ENCODE peak calls at places on chromosomes 5 and 9, in five cellular contexts. Z, A, G, W and U are unnamed samples.
A peak's percentile ranks its signal among the peaks of the same experiment; 100 is the strongest.

GRCh38 chr9:28600226-28600625 is 1026.9 kb upstream of the C9orf72 start:
- DNase-seq in Z (no peak), A (no peak), G (no peak), W (no peak), U (no peak)

GRCh38 chr5:60803712-60804111 is 40.4 kb downstream of the ELOVL7 start:
- DNase-seq in Z (no peak), A (no peak), G (no peak), W (no peak), U (no peak)

GRCh38 chr5:1701194-1701593 is 98.4 kb downstream of the MRPL36 start:
- DNase-seq in Z (no peak), A (no peak), G (no peak), W (no peak), U (no peak)

GRCh38 chr5:141883184-141883947 is 5.2 kb upstream of the PCDH1 start:
- DNase-seq in Z (no peak), A (peak; percentile 98), G (no peak), W (no peak), U (peak; percentile 94)

GRCh38 chr5:103424453-103425205 is 138.0 kb downstream of the NUDT12 start:
- DNase-seq in Z (no peak), A (no peak), G (no peak), W (no peak), U (no peak)

GRCh38 chr5:55469838-55470237 is 64.9 kb downstream of the PLPP1 start:
- DNase-seq in Z (no peak), A (no peak), G (no peak), W (no peak), U (no peak)

GRCh38 chr9:8651126-8651525 is 851.5 kb upstream of the DMAC1 start:
- DNase-seq in Z (no peak), A (no peak), G (no peak), W (no peak), U (no peak)

GRCh38 chr5:39578887-39579497 is 154.2 kb upstream of the DAB2 start:
- DNase-seq in Z (no peak), A (no peak), G (no peak), W (no peak), U (no peak)

GRCh38 chr5:177071671-177072385 is 14.9 kb upstream of the FGFR4 start:
- DNase-seq in Z (peak; percentile 40), A (peak; percentile 88), G (peak; percentile 11), W (peak; percentile 72), U (peak; percentile 92)

GRCh38 chr5:124591583-124591982 is 154.9 kb downstream of the ZNF608 start:
- DNase-seq in Z (no peak), A (peak; percentile 71), G (no peak), W (no peak), U (no peak)

GRCh38 chr9:124278054-124278540 is 20.3 kb downstream of the NEK6 start:
- DNase-seq in Z (no peak), A (no peak), G (no peak), W (no peak), U (no peak)

GRCh38 chr5:108749130-108749861 is 1.6 kb downstream of the FER start:
- DNase-seq in Z (no peak), A (no peak), G (no peak), W (peak; percentile 65), U (no peak)

GRCh38 chr5:39376293-39376714 is 12.0 kb upstream of the C9 start:
- DNase-seq in Z (no peak), A (peak; percentile 64), G (no peak), W (peak; percentile 47), U (peak; percentile 80)

GRCh38 chr9:112884086-112884485 is 6.6 kb downstream of the SLC46A2 start:
- DNase-seq in Z (no peak), A (peak; percentile 87), G (no peak), W (no peak), U (no peak)

GRCh38 chr5:424259-425110 is 18.5 kb upstream of the EXOC3 start:
- DNase-seq in Z (no peak), A (peak; percentile 63), G (no peak), W (peak; percentile 90), U (peak; percentile 22)

GRCh38 chr9:97312101-97312500 is 4.6 kb downstream of the CCDC180 start:
- DNase-seq in Z (no peak), A (no peak), G (no peak), W (no peak), U (no peak)

GRCh38 chr9:68887232-68887631 is 126.7 kb downstream of the PRKACG start:
- DNase-seq in Z (no peak), A (no peak), G (no peak), W (no peak), U (no peak)

GRCh38 chr5:142325677-142326479 is 1.1 kb upstream of the SPRY4 start:
- DNase-seq in Z (no peak), A (peak; percentile 96), G (no peak), W (no peak), U (peak; percentile 96)

GRCh38 chr9:6538666-6539071 is 106.9 kb downstream of the GLDC start:
- DNase-seq in Z (no peak), A (no peak), G (no peak), W (no peak), U (peak; percentile 74)

GRCh38 chr5:126023894-126024575 is 399.2 kb upstream of the GRAMD2B start:
- DNase-seq in Z (no peak), A (no peak), G (no peak), W (no peak), U (no peak)

GRCh38 chr5:112720576-112720975 is 17.1 kb upstream of the APC start:
- DNase-seq in Z (no peak), A (no peak), G (no peak), W (peak; percentile 19), U (no peak)

GRCh38 chr9:82252116-82252515 is 263.5 kb downstream of the SPATA31D1 start:
- DNase-seq in Z (no peak), A (no peak), G (no peak), W (no peak), U (no peak)

GRCh38 chr9:114163517-114163924 is 8.2 kb downstream of the COL27A1 start:
- DNase-seq in Z (no peak), A (peak; percentile 78), G (no peak), W (no peak), U (peak; percentile 76)

GRCh38 chr5:55363861-55364260 is 56.1 kb downstream of the MTREX start:
- DNase-seq in Z (no peak), A (no peak), G (no peak), W (no peak), U (no peak)

GRCh38 chr5:61352612-61353156 is 20.6 kb downstream of the ZSWIM6 start:
- DNase-seq in Z (no peak), A (no peak), G (no peak), W (no peak), U (no peak)

GRCh38 chr9:2568689-2569088 is 52.9 kb upstream of the VLDLR start:
- DNase-seq in Z (no peak), A (peak; percentile 71), G (no peak), W (no peak), U (no peak)

GRCh38 chr9:79694676-79695400 is 123.1 kb downstream of the TLE4 start:
- DNase-seq in Z (no peak), A (peak; percentile 82), G (no peak), W (no peak), U (peak; percentile 58)

GRCh38 chr5:4802044-4802443 is 338.1 kb upstream of the ADAMTS16 start:
- DNase-seq in Z (no peak), A (peak; percentile 67), G (no peak), W (no peak), U (no peak)

GRCh38 chr9:73667749-73668148 is 516.1 kb downstream of the ANXA1 start:
- DNase-seq in Z (no peak), A (peak; percentile 59), G (no peak), W (no peak), U (no peak)

GRCh38 chr5:72394688-72395087 is 74.5 kb downstream of the PTCD2 start:
- DNase-seq in Z (no peak), A (no peak), G (no peak), W (peak; percentile 56), U (peak; percentile 55)

GRCh38 chr5:95924720-95925119 is 36.9 kb downstream of the ELL2 start:
- DNase-seq in Z (no peak), A (no peak), G (no peak), W (no peak), U (no peak)

GRCh38 chr5:31047621-31048020 is 145.9 kb upstream of the CDH6 start:
- DNase-seq in Z (no peak), A (no peak), G (no peak), W (no peak), U (no peak)

GRCh38 chr5:95808686-95809413 is 13.7 kb downstream of the GLRX start:
- DNase-seq in Z (peak; percentile 58), A (peak; percentile 57), G (peak; percentile 66), W (peak; percentile 86), U (peak; percentile 40)